ENCODE peak calls at places on chromosome 18, in seven cellular contexts. C is NCI-H460; E is BJ; N is astrocyte; K is MCF 10A; X is stimulated activated CD8-positive, alpha-beta memory T cell treated with anti-CD3 and anti-CD28 coated beads, Interleukin-4, amount 100 ng/mL, for 1 hour; U is non-pigmented ciliary epithelial cell. Q is an unnamed sample.

GRCh38 chr18:2425426-2426317 is 145.6 kb downstream of the METTL4 start:
- DNase-seq in X (no peak), K (peak), U (no peak), C (no peak), E (no peak), N (no peak), Q (no peak)

GRCh38 chr18:3511980-3512379 is 62.0 kb downstream of the TGIF1 start:
- DNase-seq in C (no peak), N (peak), X (no peak), E (peak), U (peak), K (peak), Q (no peak)

GRCh38 chr18:9047715-9048114 is 54.8 kb upstream of the NDUFV2 start:
- DNase-seq in C (no peak), X (no peak), N (no peak), U (no peak), E (no peak), K (no peak), Q (no peak)

GRCh38 chr18:44564922-44565321 is 115.8 kb upstream of the SETBP1 start:
- DNase-seq in X (no peak), U (peak), C (no peak), N (peak), K (peak), E (peak), Q (no peak)

GRCh38 chr18:48983793-48984437 is 33.1 kb upstream of the SMAD7 start:
- DNase-seq in C (no peak), E (no peak), N (no peak), K (peak), X (no peak), U (no peak), Q (peak)

GRCh38 chr18:64037812-64038414 is 68.0 kb downstream of the SERPINB8 start:
- DNase-seq in X (no peak), E (no peak), N (peak), K (peak), C (peak), U (no peak), Q (no peak)

GRCh38 chr18:63878982-63879381 is 8.5 kb upstream of the SERPINB2 start:
- DNase-seq in E (no peak), K (no peak), N (no peak), U (no peak), C (no peak), X (no peak), Q (no peak)

GRCh38 chr18:51195602-51196115 is 1.8 kb downstream of the MEX3C start:
- DNase-seq in X (no peak), E (no peak), N (peak), K (peak), U (peak), C (no peak), Q (no peak)

GRCh38 chr18:76943542-76944339 is 121.4 kb downstream of the ZNF236 start:
- DNase-seq in U (no peak), C (no peak), K (peak), E (no peak), X (no peak), N (no peak), Q (no peak)

GRCh38 chr18:61893304-61893970 is 630 bp upstream of the RNF152 start:
- DNase-seq in C (peak), N (no peak), K (peak), X (no peak), E (no peak), U (no peak), Q (no peak)

GRCh38 chr18:31400191-31400590 is 23.6 kb downstream of the DSG4 start:
- DNase-seq in N (no peak), E (no peak), K (no peak), U (no peak), C (no peak), X (no peak), Q (no peak)

GRCh38 chr18:8630546-8630945 is 21.3 kb downstream of the RAB12 start:
- DNase-seq in N (no peak), K (no peak), E (no peak), X (no peak), C (no peak), U (no peak), Q (no peak)

GRCh38 chr18:71743634-71744033 is 800.5 kb downstream of the CBLN2 start:
- DNase-seq in N (no peak), X (no peak), E (no peak), C (no peak), K (peak), U (no peak), Q (no peak)

GRCh38 chr18:28890796-28891195 is 713.9 kb upstream of the CDH2 start:
- DNase-seq in C (no peak), N (no peak), U (no peak), K (no peak), X (no peak), E (no peak), Q (no peak)

GRCh38 chr18:23519725-23520124 is 16.4 kb downstream of the RMC1 start:
- DNase-seq in E (no peak), X (no peak), U (no peak), N (no peak), K (no peak), C (no peak), Q (no peak)

GRCh38 chr18:55141318-55141717 is 182.1 kb upstream of the CCDC68 start:
- DNase-seq in C (no peak), K (no peak), U (peak), N (peak), E (no peak), X (no peak), Q (no peak)

GRCh38 chr18:49024808-49025361 is 74.1 kb upstream of the SMAD7 start:
- DNase-seq in U (no peak), K (no peak), E (no peak), X (no peak), C (no peak), N (no peak), Q (no peak)

GRCh38 chr18:41695441-41695840 is 259.6 kb upstream of the PIK3C3 start:
- DNase-seq in C (no peak), X (no peak), U (no peak), K (peak), N (no peak), E (no peak), Q (no peak)

GRCh38 chr18:3970929-3971328 is 484.2 kb downstream of the DLGAP1 start:
- DNase-seq in X (no peak), K (no peak), U (no peak), C (no peak), N (no peak), E (no peak), Q (no peak)

GRCh38 chr18:13381907-13382682 is 163.5 kb downstream of the LDLRAD4 start:
- DNase-seq in C (no peak), N (peak), E (peak), U (peak), X (no peak), K (no peak), Q (peak)

GRCh38 chr18:30359521-30359920 is 683.0 kb downstream of the DSC3 start:
- DNase-seq in K (peak), C (no peak), X (no peak), N (no peak), E (no peak), U (no peak), Q (no peak)

GRCh38 chr18:54187372-54187771 is 37.1 kb downstream of the MBD2 start:
- DNase-seq in E (no peak), C (no peak), U (no peak), X (no peak), N (no peak), K (no peak), Q (no peak)

GRCh38 chr18:34158881-34159690 is 65.6 kb downstream of the NOL4 start:
- DNase-seq in X (no peak), U (no peak), K (no peak), E (no peak), C (no peak), N (peak), Q (no peak)

GRCh38 chr18:57755473-57756067 is 47.5 kb downstream of the ATP8B1 start:
- DNase-seq in C (no peak), X (no peak), K (no peak), N (no peak), U (no peak), E (no peak), Q (no peak)

GRCh38 chr18:25284861-25285574 is 66.9 kb downstream of the ZNF521 start:
- DNase-seq in N (peak), U (no peak), E (peak), C (no peak), X (no peak), K (no peak), Q (no peak)

GRCh38 chr18:62967089-62967488 is 251.7 kb downstream of the PHLPP1 start:
- DNase-seq in K (no peak), U (no peak), N (no peak), X (no peak), C (no peak), E (no peak), Q (no peak)

GRCh38 chr18:53411511-53411910 is 813.0 kb downstream of the MBD2 start:
- DNase-seq in U (no peak), C (no peak), X (no peak), N (no peak), E (no peak), K (no peak), Q (no peak)

GRCh38 chr18:2997846-2998599 is 14.9 kb downstream of the LPIN2 start:
- DNase-seq in C (no peak), U (no peak), E (no peak), K (peak), N (peak), X (no peak), Q (no peak)

Q was measured in CD4-positive, alpha-beta T cell.